ENCODE peak calls at places on chromosomes 11 and 22, in four cellular contexts. H is IMR-90, K is H9, A is H1. F is an unnamed sample.

GRCh38 chr11:61514050-61514917 is 5.7 kb downstream of the LRRC10B start:
- DNase-seq in H (no peak), K (peak), A (no peak), F (no peak)

GRCh38 chr11:59754859-59755700 is at the start of gene STX3:
- DNase-seq in H (peak), K (peak), A (peak), F (peak)

GRCh38 chr11:123475478-123475877 is 45.4 kb downstream of the GRAMD1B start:
- DNase-seq in H (peak), K (no peak), A (no peak), F (peak)

GRCh38 chr11:116787786-116788486 is at the start of gene ZPR1:
- DNase-seq in H (peak), K (peak), A (peak), F (peak)

GRCh38 chr22:33247758-33248157 is 189.6 kb upstream of the SYN3 start:
- DNase-seq in H (no peak), K (no peak), A (no peak), F (no peak)

GRCh38 chr11:62552465-62552782 is 5.8 kb upstream of the AHNAK start:
- DNase-seq in H (peak), K (no peak), A (no peak), F (peak)

GRCh38 chr22:19994851-19995610 is 21.6 kb downstream of the ARVCF start:
- DNase-seq in H (peak), K (no peak), A (no peak), F (no peak)

GRCh38 chr22:38086001-38086845 is 2.2 kb upstream of the SLC16A8 start:
- DNase-seq in H (no peak), K (peak), A (no peak), F (no peak)

GRCh38 chr22:21069375-21069774 is 23.6 kb downstream of the LRRC74B start:
- DNase-seq in H (no peak), K (no peak), A (no peak), F (no peak)

GRCh38 chr11:120746836-120747609 is 235.5 kb downstream of the GRIK4 start:
- DNase-seq in H (no peak), K (no peak), A (no peak), F (no peak)

GRCh38 chr11:30992513-30992849 is 377.1 kb downstream of the DCDC1 start:
- DNase-seq in H (no peak), K (no peak), A (no peak), F (peak)

GRCh38 chr22:26406118-26406517 is 22.9 kb upstream of the ASPHD2 start:
- DNase-seq in H (peak), K (no peak), A (no peak), F (peak)

GRCh38 chr11:128481135-128481534 is 106.2 kb downstream of the ETS1 start:
- DNase-seq in H (peak), K (no peak), A (no peak), F (no peak)

GRCh38 chr11:44931466-44931865 is 19.2 kb downstream of the TP53I11 start:
- DNase-seq in H (no peak), K (no peak), A (no peak), F (peak)

GRCh38 chr11:12287374-12288211 is 89.8 kb upstream of the PARVA start:
- DNase-seq in H (peak), K (peak), A (peak), F (peak)

GRCh38 chr11:12289667-12290476 is 87.5 kb upstream of the PARVA start:
- DNase-seq in H (no peak), K (no peak), A (peak), F (peak)

GRCh38 chr11:12288212-12288933 is 89.0 kb upstream of the PARVA start:
- DNase-seq in H (peak), K (peak), A (peak), F (peak)

GRCh38 chr11:12290477-12290922 is 86.9 kb upstream of the PARVA start:
- DNase-seq in H (no peak), K (no peak), A (no peak), F (no peak)

GRCh38 chr11:12288934-12289666 is 88.3 kb upstream of the PARVA start:
- DNase-seq in H (no peak), K (no peak), A (no peak), F (peak)
- H2AK5ac ChIP-seq in H (peak), K (no peak), A (no peak), F (no peak)

GRCh38 chr22:44249376-44250147 is 63.2 kb downstream of the SHISAL1 start:
- DNase-seq in H (no peak), K (no peak), A (no peak), F (no peak)

GRCh38 chr22:44246615-44247326 is 66.0 kb downstream of the SHISAL1 start:
- DNase-seq in H (no peak), K (no peak), A (peak), F (no peak)

GRCh38 chr22:44247346-44247745 is 65.4 kb downstream of the SHISAL1 start:
- DNase-seq in H (no peak), K (no peak), A (peak), F (no peak)

GRCh38 chr22:44247923-44248892 is 64.5 kb downstream of the SHISAL1 start:
- DNase-seq in H (no peak), K (no peak), A (peak), F (no peak)

GRCh38 chr22:44248926-44249325 is 63.8 kb downstream of the SHISAL1 start:
- DNase-seq in H (no peak), K (no peak), A (peak), F (no peak)
- H4K5ac ChIP-seq in H (no peak), K (no peak), A (no peak), F (no peak)

DNA sequence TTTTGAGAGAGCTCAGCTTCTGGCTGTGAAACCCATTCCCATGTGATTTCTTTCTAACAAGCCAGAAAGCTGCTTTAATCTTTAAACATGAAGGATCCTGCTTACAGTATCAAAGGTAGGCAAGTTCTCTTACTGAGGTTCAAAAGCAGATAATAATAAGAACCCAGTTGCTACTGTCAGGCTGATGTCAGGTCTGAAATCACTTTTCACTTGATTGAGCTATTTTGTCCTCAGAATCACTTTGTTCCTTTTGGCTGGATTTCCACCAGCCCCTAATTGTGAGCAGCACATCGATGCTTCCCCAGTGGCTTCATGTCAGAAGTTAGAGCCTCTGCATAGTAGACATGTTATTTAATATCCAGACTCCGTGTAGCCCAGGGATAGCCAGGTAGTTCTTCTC is 55.8 kb upstream of the CEP295 start:
- DNase-seq in H (no peak), K (no peak), A (no peak), F (no peak)
- H2AK5ac ChIP-seq in H (no peak), K (no peak), A (no peak), F (no peak)

DNA sequence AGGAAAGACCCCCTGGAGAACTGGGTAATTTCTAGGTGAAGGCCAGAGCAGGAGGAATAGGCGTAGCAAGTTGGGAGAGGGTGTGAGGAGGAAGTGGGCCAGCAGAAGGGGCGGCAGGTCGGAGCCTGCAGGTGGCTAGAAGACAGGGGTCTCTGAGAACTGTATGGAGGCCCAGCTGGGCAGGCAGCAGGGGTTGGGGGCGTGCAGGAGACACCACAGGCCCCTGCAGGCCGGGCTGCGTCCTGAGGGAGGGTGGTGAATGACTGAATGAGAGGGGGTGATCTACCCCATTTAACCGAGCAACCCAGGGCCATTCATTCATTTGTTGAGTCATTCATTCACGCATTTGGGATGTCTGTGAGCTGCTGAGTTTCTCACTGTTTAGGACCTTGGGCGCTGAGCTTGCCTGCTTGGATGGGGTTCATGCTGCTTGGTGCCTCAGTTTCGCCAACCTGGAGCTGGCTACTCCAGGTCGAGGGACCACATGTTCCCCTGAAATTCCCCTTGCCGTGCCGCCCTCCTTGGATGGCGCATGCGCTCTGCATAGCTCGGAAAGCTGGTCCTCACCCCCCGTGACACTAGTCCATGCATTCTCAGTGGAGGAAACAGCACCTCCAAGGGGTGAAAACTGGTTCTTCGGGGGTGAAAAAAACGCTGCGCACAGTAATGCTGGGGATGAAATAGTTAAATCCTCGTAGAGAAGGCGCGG is 15.6 kb downstream of the MPPED1 start:
- DNase-seq in H (no peak), K (no peak), A (no peak), F (no peak)
- H4K5ac ChIP-seq in H (no peak), K (no peak), A (no peak), F (no peak)

DNA sequence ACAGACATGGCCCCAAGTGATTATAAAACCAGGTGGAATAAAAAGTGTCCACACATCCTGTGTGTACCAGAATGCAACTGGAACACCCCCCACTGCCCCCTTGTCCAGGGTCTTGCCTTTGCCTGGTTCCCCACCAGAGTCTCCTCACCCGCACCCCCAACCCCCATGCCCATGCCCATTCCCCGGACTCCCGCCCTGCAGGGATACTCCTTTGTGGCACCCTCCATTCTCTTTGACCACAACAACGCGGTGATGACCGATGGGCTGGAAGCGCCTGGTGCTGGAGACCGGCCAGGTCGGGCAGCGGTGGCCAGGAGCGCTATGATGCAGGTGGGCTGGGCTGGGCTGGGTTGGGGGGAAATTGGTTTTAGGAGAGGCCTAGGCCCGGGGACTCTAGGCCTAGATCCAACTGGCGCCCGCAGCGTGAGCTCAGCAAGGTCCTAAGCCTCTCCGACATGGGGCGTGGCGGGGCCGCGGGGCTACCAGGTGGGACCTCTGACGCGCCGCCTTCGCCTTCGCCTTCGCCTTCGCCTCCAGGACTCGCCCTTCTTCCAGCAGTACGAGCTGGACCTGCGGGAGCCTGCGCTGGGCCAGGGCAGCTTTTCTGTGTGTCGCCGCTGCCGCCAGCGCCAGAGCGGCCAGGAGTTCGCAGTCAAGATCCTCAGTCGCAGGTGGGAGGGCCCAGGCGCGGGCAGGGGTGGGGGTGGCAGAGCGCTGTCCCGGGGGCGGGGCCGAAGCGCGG is 9.1 kb downstream of the RPS6KA4 start:
- DNase-seq in H (no peak), K (peak), A (no peak), F (no peak)
- H2AK5ac ChIP-seq in H (no peak), K (no peak), A (no peak), F (no peak)

GRCh38 chr22:30984317-30984716 is 15.3 kb downstream of the TUG1 start:
- DNase-seq in H (no peak), K (no peak), A (no peak), F (no peak)
- H4K5ac ChIP-seq in H (no peak), K (no peak), A (no peak), F (no peak)

GRCh38 chr11:71325418-71326327 is 73.3 kb upstream of the SHANK2 start:
- DNase-seq in H (no peak), K (no peak), A (no peak), F (no peak)
- H2AK5ac ChIP-seq in H (no peak), K (no peak), A (no peak), F (no peak)

F was measured in mesendoderm.